ENCODE peak calls at places on chromosomes 6 and 20, in eight cellular contexts. N, L, H, C, Y, K, F and S are unnamed samples.

GRCh38 chr6:136761227-136761922 is 30.9 kb downstream of the MAP3K5 start:
- DNase-seq in N (no peak), L (peak), H (peak), C (no peak), Y (no peak), K (no peak), F (no peak), S (no peak)

GRCh38 chr20:50301712-50302111 is 111.1 kb downstream of the CEBPB start:
- DNase-seq in N (no peak), L (no peak), H (no peak), C (no peak), Y (no peak), K (no peak), F (no peak), S (no peak)

GRCh38 chr6:3731700-3732099 is 19.8 kb downstream of the PXDC1 start:
- DNase-seq in N (no peak), L (peak), H (peak), C (no peak), Y (no peak), K (no peak), F (no peak), S (no peak)

GRCh38 chr6:79909517-79909916 is 37.8 kb downstream of the ELOVL4 start:
- DNase-seq in N (no peak), L (no peak), H (no peak), C (no peak), Y (no peak), K (no peak), F (no peak), S (no peak)

GRCh38 chr6:130517444-130517931 is 151.7 kb downstream of the TMEM200A start:
- DNase-seq in N (no peak), L (no peak), H (no peak), C (no peak), Y (no peak), K (no peak), F (no peak), S (no peak)

GRCh38 chr6:73585566-73586415 is 65.0 kb upstream of the EEF1A1 start:
- DNase-seq in N (no peak), L (no peak), H (no peak), C (peak), Y (peak), K (peak), F (peak), S (peak)

GRCh38 chr20:47785900-47786762 is 850 bp upstream of the SULF2 start:
- DNase-seq in N (peak), L (no peak), H (no peak), C (peak), Y (no peak), K (no peak), F (peak), S (no peak)

GRCh38 chr6:53741001-53741400 is 53.8 kb upstream of the LRRC1 start:
- DNase-seq in N (no peak), L (no peak), H (no peak), C (no peak), Y (no peak), K (no peak), F (no peak), S (no peak)

GRCh38 chr20:36929290-36929689 is 22.2 kb downstream of the SAMHD1 start:
- DNase-seq in N (no peak), L (no peak), H (peak), C (no peak), Y (no peak), K (no peak), F (peak), S (no peak)

GRCh38 chr6:75210885-75211739 is 5.3 kb upstream of the COL12A1 start:
- DNase-seq in N (no peak), L (no peak), H (no peak), C (peak), Y (no peak), K (peak), F (peak), S (no peak)

GRCh38 chr20:34022154-34022842 is 28.6 kb downstream of the RALY start:
- DNase-seq in N (no peak), L (no peak), H (no peak), C (no peak), Y (peak), K (no peak), F (no peak), S (no peak)

DNA sequence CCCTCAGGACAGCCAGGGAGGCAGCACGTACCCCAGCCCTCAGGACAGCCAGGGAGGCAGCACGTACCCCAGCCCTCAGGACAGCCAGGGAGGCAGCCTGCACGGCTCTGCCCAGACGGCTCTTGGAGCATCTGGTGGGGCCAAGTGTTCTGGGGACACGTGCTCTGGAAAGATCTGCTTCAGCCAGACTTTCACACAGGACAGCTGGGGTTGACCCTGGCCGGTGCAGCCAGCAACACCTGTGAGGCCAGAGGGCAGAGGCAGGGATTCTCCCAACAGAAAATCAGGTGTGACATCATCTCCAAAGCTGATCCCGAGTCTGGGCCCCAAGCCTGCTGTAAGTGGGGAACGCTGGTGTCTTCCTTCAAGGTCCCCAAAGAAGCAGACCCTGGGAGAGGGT is 55.5 kb upstream of the SLCO4A1 start:
- DNase-seq in N (no peak), L (no peak), H (no peak), C (no peak), Y (no peak), K (no peak), F (no peak), S (no peak)
- TF ChIP-seq CTCF in N (no peak), L (no peak), H (no peak), C (no peak), Y (no peak), K (no peak), F (no peak), S (no peak)

GRCh38 chr6:128478230-128479047 is 42.0 kb downstream of the PTPRK start:
- DNase-seq in N (no peak), L (no peak), H (no peak), C (no peak), Y (no peak), K (no peak), F (no peak), S (no peak)
- H3K4me3 ChIP-seq in N (peak), L (no peak), H (no peak), C (peak), Y (no peak), K (no peak), F (no peak), S (no peak)

GRCh38 chr20:43751167-43752050 is 24.6 kb upstream of the GTSF1L start:
- DNase-seq in N (no peak), L (no peak), H (no peak), C (no peak), Y (no peak), K (peak), F (peak), S (peak)
- TF ChIP-seq CTCF in N (no peak), L (no peak), H (no peak), C (no peak), Y (no peak), K (no peak), F (peak), S (no peak)

DNA sequence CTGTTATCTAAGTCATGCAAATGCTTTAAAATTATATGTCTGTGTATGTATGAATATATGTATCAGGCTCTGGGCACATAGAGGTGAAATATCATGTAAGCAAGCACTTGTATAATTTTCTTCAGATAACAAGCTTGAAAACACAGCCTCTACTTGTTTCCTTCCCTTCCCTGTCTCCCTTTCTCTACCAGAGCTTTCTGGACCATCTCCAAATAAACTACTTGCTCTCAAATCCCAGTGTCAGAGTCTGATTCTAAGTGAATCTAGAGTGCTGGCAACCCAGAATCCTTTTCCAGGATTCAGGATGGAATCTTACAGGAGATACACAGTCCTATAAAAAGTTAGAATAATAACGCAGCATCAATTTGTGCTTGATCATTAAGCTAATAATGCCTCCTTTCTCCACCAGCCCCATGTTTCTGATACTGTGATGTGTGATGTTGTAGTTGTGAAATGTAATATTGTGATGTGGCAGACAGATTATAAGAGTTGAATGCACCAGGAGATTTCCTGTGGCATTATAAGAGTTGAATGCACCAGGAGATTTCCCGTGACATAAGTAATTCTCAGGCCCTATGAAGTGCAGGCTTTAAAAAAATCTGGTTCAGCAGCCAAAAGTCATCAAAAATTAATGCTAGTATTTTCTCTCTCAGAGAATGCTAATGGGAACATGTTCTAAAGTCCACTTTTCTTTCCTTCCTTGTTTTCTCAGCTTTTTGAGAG is 89.6 kb downstream of the PCSK2 start:
- DNase-seq in N (no peak), L (no peak), H (no peak), C (no peak), Y (no peak), K (no peak), F (no peak), S (no peak)
- H3K4me3 ChIP-seq in N (no peak), L (no peak), H (no peak), C (no peak), Y (no peak), K (no peak), F (no peak), S (no peak)